ENCODE peak calls at places on chromosomes 2 and 18, in four cellular contexts. Y, E, M and K are unnamed samples. For H3K4me1, the result is how much of the 10 kb centered on the place peaks cover.

GRCh38 chr2:215028231-215028630 is 110.2 kb downstream of the ABCA12 start:
- DNase-seq in Y (peak), E (no peak), M (no peak), K (no peak)

GRCh38 chr2:224025874-224026273 is 13.2 kb downstream of the SERPINE2 start:
- DNase-seq in Y (no peak), E (no peak), M (no peak), K (no peak)

GRCh38 chr18:63775166-63775730 is at the start of gene SERPINB7:
- DNase-seq in Y (no peak), E (no peak), M (no peak), K (no peak)

GRCh38 chr2:130371723-130372054 is 15.8 kb downstream of the PTPN18 start:
- DNase-seq in Y (no peak), E (no peak), M (no peak), K (peak)

GRCh38 chr18:33923980-33924379 is 300.7 kb downstream of the NOL4 start:
- DNase-seq in Y (no peak), E (no peak), M (no peak), K (no peak)

GRCh38 chr2:206693399-206694137 is 24.6 kb downstream of the DYTN start:
- DNase-seq in Y (peak), E (no peak), M (no peak), K (no peak)

GRCh38 chr2:149049142-149049541 is 10.6 kb downstream of the LYPD6B start:
- DNase-seq in Y (no peak), E (no peak), M (no peak), K (no peak)

GRCh38 chr18:2570772-2571199 is 519 bp downstream of the METTL4 start:
- DNase-seq in Y (peak), E (peak), M (peak), K (peak)

GRCh38 chr2:159072795-159073194 is 104.4 kb downstream of the TANC1 start:
- DNase-seq in Y (peak), E (no peak), M (no peak), K (no peak)

GRCh38 chr18:51417643-51418483 is 220.4 kb upstream of the MEX3C start:
- DNase-seq in Y (no peak), E (no peak), M (no peak), K (no peak)

GRCh38 chr2:63755216-63755615 is 86.5 kb upstream of the UGP2 start:
- DNase-seq in Y (peak), E (no peak), M (no peak), K (no peak)

GRCh38 chr2:238912916-238913875 is 65.3 kb downstream of the TWIST2 start:
- DNase-seq in Y (no peak), E (no peak), M (no peak), K (no peak)

GRCh38 chr18:48022021-48022420 is 91.6 kb upstream of the SMAD2 start:
- DNase-seq in Y (no peak), E (no peak), M (no peak), K (no peak)

GRCh38 chr18:10230072-10230471 is 224.4 kb upstream of the APCDD1 start:
- DNase-seq in Y (peak), E (no peak), M (no peak), K (no peak)

GRCh38 chr2:41204315-41204714 is 752.4 kb upstream of the SLC8A1 start:
- DNase-seq in Y (no peak), E (no peak), M (no peak), K (no peak)

GRCh38 chr2:232502901-232503791 is 15.5 kb upstream of the ECEL1 start:
- DNase-seq in Y (peak), E (no peak), M (peak), K (no peak)

GRCh38 chr18:77078671-77079070 is 53.9 kb downstream of the MBP start:
- DNase-seq in Y (no peak), E (no peak), M (no peak), K (no peak)

GRCh38 chr18:77082316-77082715 is 50.3 kb downstream of the MBP start:
- DNase-seq in Y (no peak), E (no peak), M (no peak), K (no peak)

GRCh38 chr18:77080283-77080682 is 52.3 kb downstream of the MBP start:
- DNase-seq in Y (no peak), E (no peak), M (no peak), K (no peak)

GRCh38 chr18:77079088-77079487 is 53.5 kb downstream of the MBP start:
- DNase-seq in Y (no peak), E (no peak), M (no peak), K (no peak)

GRCh38 chr18:77081387-77081773 is 51.2 kb downstream of the MBP start:
- DNase-seq in Y (peak), E (no peak), M (no peak), K (no peak)
- H3K4me1 ChIP-seq in Y (under half), E (under half), M (under half), K (half or more)

GRCh38 chr2:203463176-203463797 is 71.8 kb downstream of the RAPH1 start:
- DNase-seq in Y (peak), E (no peak), M (no peak), K (no peak)
- H3K27ac ChIP-seq in Y (no peak), E (no peak), M (no peak), K (no peak)

DNA sequence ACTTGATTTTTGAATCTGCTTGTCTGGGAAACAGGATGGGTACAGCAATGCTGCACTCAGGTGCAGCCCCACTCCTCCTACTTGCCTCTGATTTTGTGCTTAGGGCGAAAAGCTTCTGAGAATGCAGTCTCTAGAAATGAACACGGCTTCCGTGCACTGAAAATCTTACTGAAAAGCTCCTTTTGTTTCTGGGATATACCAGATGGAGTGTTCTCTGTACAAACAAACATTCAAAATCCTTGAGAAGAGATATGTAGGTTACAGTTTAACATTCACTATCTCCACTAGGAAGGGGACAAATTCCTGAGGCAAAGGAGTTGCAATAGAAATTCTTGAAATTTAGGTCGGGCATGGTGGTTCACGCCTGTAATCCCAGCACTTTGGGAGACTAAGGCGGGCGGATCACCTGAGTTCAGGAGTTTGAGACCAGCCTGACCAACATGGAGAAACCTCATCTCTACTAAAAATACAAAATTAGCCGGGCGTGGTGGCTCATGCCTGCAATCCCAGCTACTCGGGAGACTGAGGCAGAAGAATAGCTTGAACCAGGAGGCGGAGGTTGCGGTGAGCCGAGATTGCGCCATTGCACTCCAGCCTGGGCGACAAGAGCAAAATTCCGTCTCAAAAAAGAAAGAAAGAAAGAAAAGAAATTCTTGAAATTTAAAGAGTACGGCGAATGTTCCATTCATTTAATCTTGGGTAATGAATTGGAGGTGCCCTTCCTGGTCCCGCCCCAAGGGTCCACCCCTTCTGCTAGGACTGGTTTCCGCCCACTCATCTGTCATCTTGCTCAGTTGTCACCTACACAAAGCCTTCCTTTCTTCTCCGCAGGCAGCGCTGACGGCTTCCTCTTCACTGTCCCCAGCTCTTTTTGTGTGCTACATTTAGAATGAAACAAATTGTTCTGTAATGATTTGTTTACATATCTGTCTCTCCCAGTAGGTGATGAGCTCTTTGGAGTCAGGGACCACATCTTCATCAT is 92.4 kb downstream of the SOCS6 start:
- DNase-seq in Y (no peak), E (no peak), M (peak), K (no peak)
- H3K4me1 ChIP-seq in Y (under half), E (under half), M (under half), K (under half)

GRCh38 chr2:6310910-6311215 is 554.8 kb downstream of the CMPK2 start:
- DNase-seq in Y (no peak), E (no peak), M (no peak), K (no peak)
- H3K27ac ChIP-seq in Y (no peak), E (no peak), M (no peak), K (no peak)

GRCh38 chr2:178632729-178633128 is 152.5 kb downstream of the PLEKHA3 start:
- DNase-seq in Y (no peak), E (no peak), M (no peak), K (no peak)
- H3K4me1 ChIP-seq in Y (half or more), E (under half), M (under half), K (under half)